ENCODE peak calls at places on chromosomes 1 and 21, in four cellular contexts. I is H1, R is IMR-90, D is mesendoderm. T is an unnamed sample. For H3K27me3, the result is how much of the 10 kb centered on the place peaks cover.

GRCh38 chr1:185821612-185822385 is 87.6 kb downstream of the HMCN1 start:
- DNase-seq in I (no peak), D (no peak), R (no peak), T (no peak)

GRCh38 chr1:177514207-177514606 is 343.4 kb downstream of the BRINP2 start:
- DNase-seq in D (peak), R (no peak), I (no peak), T (no peak)

GRCh38 chr1:27005648-27006496 is 6.8 kb downstream of the TENT5B start:
- DNase-seq in I (no peak), D (peak), R (no peak), T (peak)

GRCh38 chr1:205261946-205262668 is 34.4 kb downstream of the TMCC2 start:
- DNase-seq in I (no peak), R (peak), D (peak), T (no peak)

GRCh38 chr1:232978091-232978634 is 27.8 kb downstream of the NTPCR start:
- DNase-seq in R (peak), I (no peak), D (no peak), T (no peak)

GRCh38 chr1:9960705-9961562 is 17.7 kb downstream of the NMNAT1 start:
- DNase-seq in D (no peak), I (no peak), R (no peak), T (peak)

GRCh38 chr1:42469727-42470126 is 6.6 kb downstream of the CCDC30 start:
- DNase-seq in D (no peak), R (no peak), I (no peak), T (no peak)

GRCh38 chr1:25182629-25183028 is 49.7 kb downstream of the SYF2 start:
- DNase-seq in D (peak), I (no peak), R (peak), T (no peak)

GRCh38 chr1:55969322-55969721 is 610.0 kb downstream of the PLPP3 start:
- DNase-seq in R (no peak), D (no peak), I (no peak), T (no peak)

GRCh38 chr1:233140974-233141373 is 154.6 kb downstream of the PCNX2 start:
- DNase-seq in I (no peak), D (no peak), R (no peak), T (no peak)

GRCh38 chr21:42443181-42443785 is 39.6 kb downstream of the UBASH3A start:
- DNase-seq in R (no peak), I (no peak), D (no peak), T (no peak)

GRCh38 chr1:85201340-85202091 is 700 bp upstream of the SYDE2 start:
- DNase-seq in D (peak), I (peak), R (peak), T (peak)

GRCh38 chr1:85200870-85201339 is at the start of gene SYDE2:
- DNase-seq in R (peak), I (peak), D (peak), T (peak)

GRCh38 chr1:85200367-85200869 is 398 bp downstream of the SYDE2 start:
- DNase-seq in I (no peak), D (peak), R (no peak), T (peak)

GRCh38 chr1:85198864-85199263 is 2.0 kb downstream of the SYDE2 start:
- DNase-seq in R (no peak), D (no peak), I (no peak), T (no peak)

DNA sequence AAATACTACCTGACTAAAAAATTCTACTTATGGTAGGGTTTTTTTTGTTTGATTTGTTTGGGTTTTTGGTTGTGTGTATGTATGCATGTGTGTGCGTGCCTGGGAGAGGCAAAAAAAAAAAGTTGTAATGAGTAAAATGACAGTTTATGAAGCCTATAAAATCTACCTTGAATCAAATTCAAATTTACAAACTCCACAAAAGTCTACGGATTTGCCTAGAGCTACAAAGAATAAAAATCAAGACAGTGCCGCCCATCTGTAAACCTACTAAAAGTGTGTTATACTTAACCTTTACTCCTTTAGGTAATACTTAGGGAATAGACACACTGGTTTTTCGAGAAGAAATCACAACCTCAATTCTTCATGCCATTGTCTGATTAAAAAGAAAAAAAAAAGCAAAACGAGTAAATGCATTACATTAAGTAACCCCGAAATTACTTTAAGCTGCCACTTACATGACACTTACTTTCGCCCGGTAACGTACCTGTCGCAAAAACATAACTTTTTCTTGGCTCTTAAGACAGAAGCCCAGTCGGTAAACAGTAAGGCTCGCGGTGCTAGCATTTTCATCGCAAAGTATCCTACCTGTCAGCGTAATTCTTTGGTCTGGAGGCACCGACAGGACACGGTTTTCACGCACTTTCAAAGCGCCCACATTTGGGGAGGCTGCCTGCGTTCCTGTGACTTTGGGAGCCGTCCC is 999 bp downstream of the SYDE2 start:
- DNase-seq in D (no peak), I (no peak), R (no peak), T (no peak)
- H2BK5ac ChIP-seq in D (no peak), I (peak), R (no peak), T (no peak)

DNA sequence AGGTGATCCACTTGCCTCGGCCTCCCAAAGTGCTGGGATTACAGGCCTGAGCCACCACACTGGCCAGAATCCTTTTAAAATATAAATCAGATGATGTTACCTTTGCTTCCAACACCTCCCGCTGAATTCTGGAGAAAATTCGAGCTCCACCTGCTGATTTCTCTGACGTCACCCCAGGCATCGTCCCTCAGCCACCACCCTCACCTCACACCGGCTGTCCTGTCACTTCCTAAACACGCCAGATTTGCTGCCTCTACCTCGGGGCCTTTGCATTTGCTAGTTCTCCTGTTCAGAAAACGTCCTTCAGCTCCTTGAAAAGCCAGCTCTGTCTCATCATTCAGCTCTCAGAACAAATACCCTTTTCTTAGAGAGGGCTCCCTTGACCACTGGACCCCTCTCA is 57.9 kb downstream of the FBXO2 start:
- DNase-seq in R (no peak), D (no peak), I (no peak), T (no peak)
- H4K5ac ChIP-seq in R (no peak), D (no peak), I (no peak), T (no peak)

GRCh38 chr1:156638189-156638588 is 3.7 kb upstream of the BCAN start:
- DNase-seq in R (no peak), I (no peak), D (no peak), T (no peak)
- H3K27me3 ChIP-seq in R (half or more), I (half or more), D (under half), T (under half)

DNA sequence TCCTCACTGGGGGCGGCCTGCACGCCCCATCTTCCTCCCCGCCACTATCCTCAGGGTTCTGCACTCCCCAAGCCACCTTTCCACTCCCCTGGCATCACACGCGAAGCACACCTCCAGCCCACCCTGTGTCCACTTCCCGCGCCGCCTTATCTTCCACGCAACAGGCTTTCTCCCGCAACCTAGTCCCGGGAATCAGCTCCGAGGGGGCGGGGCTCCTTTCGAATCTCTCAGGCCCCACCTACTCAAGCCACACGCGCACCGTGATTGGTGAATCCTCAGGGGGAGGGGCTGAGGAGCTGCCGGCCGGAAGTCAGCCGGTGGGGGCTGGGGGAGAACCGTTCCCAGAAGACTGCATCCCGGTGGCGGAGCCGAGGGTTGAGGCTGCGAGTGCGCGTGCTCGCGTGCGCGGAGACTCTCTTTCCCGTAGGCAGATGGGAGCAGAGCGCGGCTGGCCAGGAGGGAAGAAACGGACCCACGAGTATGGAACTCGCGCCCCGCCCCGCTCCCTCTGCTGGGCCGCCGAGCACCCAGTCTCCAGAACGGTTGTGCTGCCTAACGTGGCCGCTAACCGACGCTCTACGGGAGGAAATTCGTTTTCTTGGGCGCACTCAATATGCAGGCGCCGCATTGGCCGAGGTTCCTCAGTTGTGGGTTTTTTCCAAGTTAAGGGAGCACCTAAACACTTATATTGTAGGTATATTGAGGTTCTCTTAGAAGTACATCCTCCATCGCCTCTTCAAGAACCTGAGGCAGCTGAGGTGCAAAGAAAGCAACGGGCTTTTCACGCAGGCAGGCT is at the start of gene PSRC1:
- DNase-seq in R (peak), I (peak), D (peak), T (peak)
- H2BK5ac ChIP-seq in R (peak), I (peak), D (peak), T (peak)

DNA sequence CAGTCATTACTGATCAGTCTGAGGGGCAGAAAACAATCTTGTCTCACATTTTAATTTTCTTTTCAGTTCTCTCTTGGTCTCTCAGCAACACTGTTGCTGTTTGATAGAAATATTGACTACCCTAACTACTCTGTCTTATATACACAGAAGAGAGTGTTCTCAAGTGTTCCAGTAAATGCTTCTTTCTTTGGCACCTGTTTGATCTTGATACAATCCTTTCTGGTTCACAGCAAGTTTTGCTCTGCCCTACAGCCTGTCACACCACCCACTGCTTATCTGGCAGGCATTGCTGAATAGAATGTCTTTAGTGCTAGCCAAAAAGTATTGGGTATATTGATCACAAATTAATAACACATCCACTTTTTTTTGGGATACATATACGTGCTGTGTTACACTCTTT is 75.7 kb upstream of the WLS start:
- DNase-seq in D (no peak), I (no peak), R (no peak), T (no peak)
- H4K5ac ChIP-seq in D (no peak), I (no peak), R (no peak), T (no peak)

GRCh38 chr21:41317458-41317857 is 857 bp downstream of the FAM3B start:
- DNase-seq in I (no peak), R (no peak), D (no peak), T (no peak)
- H3K27me3 ChIP-seq in I (under half), R (under half), D (under half), T (under half)

DNA sequence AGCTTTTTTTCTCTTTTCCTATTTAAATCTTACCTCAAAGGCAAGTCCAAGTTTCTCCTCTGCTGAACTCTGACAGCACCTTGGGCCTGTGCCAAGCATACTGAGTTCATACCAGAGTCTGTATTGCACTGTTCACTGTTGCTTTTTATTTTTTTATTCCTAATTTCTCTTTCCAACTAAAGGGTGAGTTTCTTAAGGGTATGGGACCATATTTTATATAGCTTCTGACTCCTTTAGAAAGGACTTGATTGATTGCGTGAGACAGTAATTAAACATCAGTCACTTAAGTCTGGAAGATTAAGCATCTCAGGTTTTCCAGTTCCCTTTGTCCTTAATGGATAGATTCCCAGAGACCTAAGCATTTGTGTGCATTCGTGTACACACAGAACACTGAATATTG is 69.9 kb downstream of the CACHD1 start:
- DNase-seq in R (peak), D (no peak), I (no peak), T (no peak)
- H2BK5ac ChIP-seq in R (no peak), D (no peak), I (no peak), T (no peak)

GRCh38 chr1:66947267-66947666 is 22.5 kb downstream of the MIER1 start:
- DNase-seq in R (peak), D (no peak), I (no peak), T (no peak)
- H4K5ac ChIP-seq in R (no peak), D (no peak), I (no peak), T (no peak)

GRCh38 chr1:207049974-207050391 is 1.0 kb downstream of the YOD1 start:
- DNase-seq in R (peak), D (peak), I (no peak), T (no peak)
- H3K27me3 ChIP-seq in R (under half), D (under half), I (under half), T (under half)

GRCh38 chr1:99599678-99600175 is 46.2 kb upstream of the PALMD start:
- DNase-seq in I (no peak), R (peak), D (peak), T (no peak)
- H2BK5ac ChIP-seq in I (no peak), R (peak), D (no peak), T (no peak)

T was measured in H9.